ENCODE peak calls at places on chromosomes 3 and 15, in four cellular contexts. K is HepG2, D is A549, J is GM12878. W is an unnamed sample.

GRCh38 chr3:154818676-154819255 is 261.4 kb upstream of the MME start:
- DNase-seq in K (no peak), D (no peak), J (no peak), W (no peak)

GRCh38 chr3:71579934-71580318 is 3.6 kb downstream of the FOXP1 start:
- DNase-seq in K (peak; percentile 94), D (peak; percentile 14), J (no peak), W (no peak)

GRCh38 chr3:69408542-69408941 is 22.7 kb upstream of the FRMD4B start:
- DNase-seq in K (no peak), D (no peak), J (no peak), W (no peak)

GRCh38 chr15:69570997-69571396 is 118.4 kb downstream of the RPLP1 start:
- DNase-seq in K (no peak), D (no peak), J (no peak), W (no peak)

GRCh38 chr15:32721594-32721993 is 3.8 kb downstream of the GREM1 start:
- DNase-seq in K (no peak), D (no peak), J (no peak), W (no peak)

GRCh38 chr15:76100361-76100760 is 40.6 kb downstream of the TMEM266 start:
- DNase-seq in K (no peak), D (no peak), J (no peak), W (no peak)

GRCh38 chr3:14543446-14543845 is 3.3 kb upstream of the GRIP2 start:
- DNase-seq in K (no peak), D (no peak), J (no peak), W (no peak)

GRCh38 chr3:48268381-48268935 is 27.6 kb downstream of the ZNF589 start:
- DNase-seq in K (no peak), D (no peak), J (peak; percentile 16), W (no peak)

GRCh38 chr15:42785569-42785968 is 48.6 kb upstream of the CDAN1 start:
- DNase-seq in K (no peak), D (no peak), J (no peak), W (no peak)

GRCh38 chr15:47466357-47466756 is 250.9 kb upstream of the SEMA6D start:
- DNase-seq in K (no peak), D (no peak), J (no peak), W (no peak)

GRCh38 chr15:47461560-47462175 is 255.6 kb upstream of the SEMA6D start:
- DNase-seq in K (no peak), D (no peak), J (no peak), W (no peak)

DNA sequence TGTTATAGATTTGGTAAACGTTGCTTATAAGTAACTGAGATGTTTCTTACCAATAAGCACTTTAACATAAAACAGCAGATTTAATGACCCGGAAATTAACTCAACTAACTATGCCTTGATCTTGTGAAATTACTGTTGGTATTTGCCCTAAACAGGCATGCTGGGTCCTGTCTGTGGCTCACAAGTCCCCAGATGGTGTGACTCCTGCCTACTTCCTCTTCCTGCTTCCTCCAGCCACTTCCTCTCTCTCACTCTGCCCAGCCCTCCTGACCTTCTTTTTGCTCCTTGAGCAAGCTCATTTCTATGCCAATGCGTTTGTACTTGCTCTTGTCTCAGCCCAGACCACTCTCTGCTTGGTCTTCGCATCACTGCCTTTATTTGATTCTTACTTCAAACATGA is 256.5 kb upstream of the SEMA6D start:
- DNase-seq in K (no peak), D (no peak), J (no peak), W (no peak)
- TF ChIP-seq CHD4 in K (no peak), D (no peak), J (no peak), W (no peak)

GRCh38 chr3:129021140-129021551 is 20.0 kb downstream of the EFCC1 start:
- DNase-seq in K (peak; percentile 24), D (no peak), J (no peak), W (no peak)
- TF ChIP-seq POLR2AphosphoS2 in K (no peak), D (no peak), J (no peak), W (no peak)

DNA sequence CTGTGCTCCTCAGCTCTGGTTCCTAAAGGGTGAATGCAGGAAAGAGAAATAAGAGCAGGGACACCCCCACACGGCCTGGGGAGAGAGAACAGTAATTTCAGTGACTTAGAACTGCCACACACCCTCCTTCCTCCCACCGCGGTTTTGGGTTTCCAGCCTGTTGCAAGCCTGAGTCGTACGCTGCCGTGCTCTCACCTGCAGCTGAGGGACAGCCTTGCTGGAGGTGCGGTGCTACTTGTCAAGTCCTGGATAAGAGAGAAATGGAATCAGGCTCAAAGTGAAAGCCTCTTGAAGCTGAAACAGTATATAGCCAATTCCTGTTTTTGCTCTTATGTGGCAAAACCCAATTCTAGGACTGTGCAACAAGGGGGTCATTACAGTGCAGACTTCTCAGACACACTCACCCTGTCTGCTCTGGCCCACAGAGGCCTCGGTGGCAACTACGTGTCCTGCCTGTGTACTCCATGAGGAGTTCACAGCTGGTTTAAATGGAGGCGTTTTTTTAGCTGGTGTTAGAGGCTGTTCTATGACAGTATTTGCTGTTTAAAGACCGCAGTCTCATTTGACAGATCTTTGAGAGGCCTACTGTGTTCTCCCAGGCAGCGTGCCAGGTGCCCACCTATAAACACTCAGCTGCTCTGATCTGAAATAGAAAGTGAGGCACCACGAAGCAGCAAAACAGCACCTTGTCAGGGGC is 42.9 kb downstream of the TBC1D2B start:
- DNase-seq in K (no peak), D (no peak), J (peak; percentile 66), W (peak; percentile 14)
- TF ChIP-seq CHD4 in K (no peak), D (no peak), J (no peak), W (no peak)

GRCh38 chr3:127041264-127041820 is 58.4 kb downstream of the PLXNA1 start:
- DNase-seq in K (no peak), D (no peak), J (no peak), W (no peak)
- TF ChIP-seq POLR2AphosphoS2 in K (no peak), D (no peak), J (no peak), W (no peak)

DNA sequence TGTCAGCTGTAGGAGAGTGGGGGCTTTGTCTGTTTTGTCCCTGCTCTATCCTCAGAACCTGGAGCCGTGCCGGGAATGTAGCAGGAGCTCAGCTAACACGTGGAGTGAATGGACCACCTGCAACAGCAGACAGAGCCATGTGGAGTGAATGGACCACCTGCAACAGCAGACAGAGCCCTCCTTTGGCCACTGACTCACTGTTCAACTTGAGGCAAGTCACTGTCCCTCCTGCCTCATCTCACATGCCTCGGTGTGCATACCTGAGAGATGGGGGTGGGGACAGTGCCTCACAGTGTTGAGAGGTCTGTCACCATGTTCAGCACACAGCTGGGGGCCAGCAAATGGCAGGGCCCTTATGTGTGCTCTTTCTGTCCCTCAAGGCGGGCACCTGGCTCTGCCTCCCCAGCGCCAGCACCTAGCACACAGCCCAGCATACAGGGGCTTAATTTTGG is 27.9 kb downstream of the FEM1B start:
- DNase-seq in K (no peak), D (no peak), J (no peak), W (no peak)
- TF ChIP-seq CHD4 in K (no peak), D (no peak), J (no peak), W (no peak)